ENCODE peak calls at places on chromosomes 3 and 15, in seven cellular contexts. Z is upper lobe of right lung, V is stomach, R is gastrocnemius medialis, C is Panc1, M is kidney, F is prostate gland. B is an unnamed sample. For H3K4me1, the result is how much of the 10 kb centered on the place peaks cover.

GRCh38 chr3:58029842-58030584 is 21.8 kb downstream of the FLNB start:
- DNase-seq in Z (no peak), V (no peak), R (no peak), C (no peak), M (no peak), F (no peak), B (no peak)

GRCh38 chr3:167941234-167941995 is 154.3 kb downstream of the GOLIM4 start:
- DNase-seq in Z (no peak), V (no peak), R (peak), C (no peak), M (no peak), F (no peak), B (no peak)

GRCh38 chr3:50635066-50635465 is 18.1 kb downstream of the MAPKAPK3 start:
- DNase-seq in Z (no peak), V (no peak), R (no peak), C (no peak), M (no peak), F (no peak), B (no peak)

GRCh38 chr3:71208273-71209095 is 375.0 kb downstream of the FOXP1 start:
- DNase-seq in Z (no peak), V (peak), R (no peak), C (no peak), M (no peak), F (no peak), B (no peak)

GRCh38 chr3:151818361-151818760 is 4.4 kb downstream of the AADAC start:
- DNase-seq in Z (no peak), V (no peak), R (no peak), C (no peak), M (no peak), F (no peak), B (no peak)

GRCh38 chr3:25911525-25912295 is 121.8 kb downstream of the OXSM start:
- DNase-seq in Z (no peak), V (no peak), R (no peak), C (no peak), M (no peak), F (no peak), B (no peak)

GRCh38 chr15:69400850-69401249 is 13.3 kb upstream of the KIF23 start:
- DNase-seq in Z (peak), V (no peak), R (no peak), C (no peak), M (no peak), F (no peak), B (no peak)

GRCh38 chr3:50630394-50630793 is 13.4 kb downstream of the MAPKAPK3 start:
- DNase-seq in Z (no peak), V (no peak), R (peak), C (no peak), M (no peak), F (no peak), B (no peak)

GRCh38 chr3:194905696-194906095 is 220.0 kb downstream of the FAM43A start:
- DNase-seq in Z (no peak), V (no peak), R (no peak), C (no peak), M (no peak), F (no peak), B (no peak)

GRCh38 chr15:91302588-91303439 is 202.8 kb downstream of the SV2B start:
- DNase-seq in Z (no peak), V (no peak), R (peak), C (peak), M (no peak), F (peak), B (peak)

GRCh38 chr3:185688808-185689207 is 102.7 kb downstream of the SENP2 start:
- DNase-seq in Z (no peak), V (peak), R (no peak), C (peak), M (no peak), F (no peak), B (no peak)

GRCh38 chr3:182257361-182257760 is 535.9 kb upstream of the ATP11B start:
- DNase-seq in Z (no peak), V (no peak), R (no peak), C (no peak), M (no peak), F (no peak), B (no peak)

GRCh38 chr3:80997622-80998021 is 763.8 kb downstream of the GBE1 start:
- DNase-seq in Z (no peak), V (no peak), R (no peak), C (no peak), M (no peak), F (no peak), B (no peak)

GRCh38 chr3:126982125-126982521 is 792 bp upstream of the PLXNA1 start:
- DNase-seq in Z (no peak), V (no peak), R (no peak), C (no peak), M (no peak), F (no peak), B (no peak)

GRCh38 chr3:191005790-191006189 is 143.3 kb upstream of the GMNC start:
- DNase-seq in Z (no peak), V (no peak), R (no peak), C (no peak), M (no peak), F (no peak), B (no peak)

GRCh38 chr15:78242128-78242527 is 7.8 kb upstream of the ACSBG1 start:
- DNase-seq in Z (no peak), V (no peak), R (no peak), C (no peak), M (no peak), F (no peak), B (no peak)

GRCh38 chr15:92914103-92914499 is 14.0 kb downstream of the CHD2 start:
- DNase-seq in Z (no peak), V (no peak), R (no peak), C (no peak), M (no peak), F (no peak), B (no peak)

GRCh38 chr3:132659370-132660055 is at the start of gene ACAD11:
- DNase-seq in Z (peak), V (peak), R (peak), C (peak), M (peak), F (peak), B (peak)

GRCh38 chr15:46178138-46178537 is 543.3 kb downstream of the SQOR start:
- DNase-seq in Z (no peak), V (no peak), R (no peak), C (no peak), M (no peak), F (no peak), B (no peak)

GRCh38 chr3:188796122-188796631 is 375.6 kb upstream of the TPRG1 start:
- DNase-seq in Z (no peak), V (no peak), R (no peak), C (no peak), M (no peak), F (no peak), B (no peak)

GRCh38 chr3:190385835-190386688 is 1.9 kb upstream of the CLDN16 start:
- DNase-seq in Z (no peak), V (no peak), R (no peak), C (peak), M (no peak), F (no peak), B (no peak)

GRCh38 chr15:71375934-71376333 is 260.7 kb downstream of the THSD4 start:
- DNase-seq in Z (no peak), V (no peak), R (no peak), C (no peak), M (no peak), F (no peak), B (no peak)

GRCh38 chr15:29631076-29632070 is 190.9 kb downstream of the TJP1 start:
- DNase-seq in Z (peak), V (no peak), R (no peak), C (no peak), M (no peak), F (no peak), B (no peak)

GRCh38 chr15:39624806-39625205 is 43.9 kb downstream of the THBS1 start:
- DNase-seq in Z (no peak), V (peak), R (peak), C (peak), M (peak), F (no peak), B (peak)

GRCh38 chr3:48565591-48566400 is 2.2 kb upstream of the UCN2 start:
- DNase-seq in Z (no peak), V (no peak), R (no peak), C (no peak), M (no peak), F (no peak), B (no peak)
- H3K4me1 ChIP-seq in Z (under half), V (under half), R (under half), C (under half), M (under half), F (under half), B (under half)

DNA sequence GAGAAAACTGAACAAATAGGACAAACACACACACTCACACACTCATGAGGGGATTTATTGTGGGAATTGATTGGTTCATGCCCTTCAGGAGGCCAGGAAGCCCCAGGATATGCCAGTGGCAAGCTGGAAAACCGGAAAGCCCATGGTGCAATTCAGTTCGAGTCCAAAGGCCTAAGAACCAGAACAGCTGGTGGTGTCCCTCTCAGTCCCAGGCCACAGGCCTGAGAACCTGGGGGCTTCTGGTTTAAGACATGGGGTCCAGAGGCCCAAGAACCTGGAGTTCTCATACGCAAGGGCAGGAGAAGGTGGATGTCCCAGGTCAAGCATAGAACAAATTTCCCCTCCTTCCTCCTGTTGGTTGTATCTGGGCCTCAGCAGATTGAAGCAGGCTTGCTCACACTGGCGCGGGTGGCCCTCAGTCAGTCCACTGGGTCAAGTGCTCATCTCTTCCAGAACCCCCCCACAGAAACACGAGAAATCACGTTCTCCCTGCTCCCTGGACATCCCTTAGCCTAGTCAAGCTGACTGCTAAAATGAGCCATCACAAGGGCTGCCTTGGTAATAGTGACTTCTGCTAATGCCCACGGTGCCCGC is 50.1 kb upstream of the RPL32 start:
- DNase-seq in Z (no peak), V (no peak), R (no peak), C (peak), M (peak), F (no peak), B (peak)
- H3K4me3 ChIP-seq in Z (no peak), V (peak), R (peak), C (no peak), M (peak), F (no peak), B (no peak)

GRCh38 chr3:62597481-62597880 is 224.1 kb upstream of the FEZF2 start:
- DNase-seq in Z (no peak), V (no peak), R (no peak), C (no peak), M (no peak), F (no peak), B (no peak)

GRCh38 chr3:62589078-62589477 is 215.7 kb upstream of the FEZF2 start:
- DNase-seq in Z (no peak), V (no peak), R (no peak), C (no peak), M (no peak), F (no peak), B (no peak)

GRCh38 chr3:62587579-62588031 is 214.3 kb upstream of the FEZF2 start:
- DNase-seq in Z (no peak), V (no peak), R (no peak), C (no peak), M (no peak), F (no peak), B (no peak)

GRCh38 chr3:62587169-62587568 is 213.8 kb upstream of the FEZF2 start:
- DNase-seq in Z (no peak), V (no peak), R (no peak), C (no peak), M (no peak), F (no peak), B (no peak)

DNA sequence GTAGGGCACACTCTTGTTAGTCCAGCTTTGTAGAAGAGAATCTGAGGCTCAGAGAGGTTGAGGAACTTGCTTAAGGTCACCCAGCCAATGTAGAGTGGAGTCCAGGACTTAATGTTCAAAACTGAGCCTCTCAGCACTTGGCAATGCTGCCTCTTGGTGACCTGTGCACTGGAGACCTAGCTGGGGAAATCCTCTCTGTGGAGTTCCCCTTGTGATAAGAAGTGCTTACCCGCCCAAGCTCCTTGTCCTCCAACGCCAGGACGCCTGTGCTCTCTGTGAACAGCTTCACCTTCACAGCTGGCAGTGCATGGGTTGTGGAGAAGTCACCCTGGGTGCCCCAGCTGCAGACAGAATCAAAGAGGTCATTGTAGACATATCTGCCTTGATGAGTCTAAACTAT is 219.1 kb upstream of the FEZF2 start:
- DNase-seq in Z (no peak), V (peak), R (no peak), C (no peak), M (no peak), F (no peak), B (no peak)
- H3K4me1 ChIP-seq in Z (under half), V (under half), R (under half), C (under half), M (under half), F (under half), B (under half)

GRCh38 chr15:34793071-34793470 is 2.3 kb downstream of the ACTC1 start:
- DNase-seq in Z (no peak), V (no peak), R (no peak), C (no peak), M (no peak), F (no peak), B (peak)

GRCh38 chr15:34796847-34797246 is 1.5 kb upstream of the ACTC1 start:
- DNase-seq in Z (no peak), V (no peak), R (no peak), C (no peak), M (no peak), F (no peak), B (peak)

GRCh38 chr15:34793901-34794300 is 1.4 kb downstream of the ACTC1 start:
- DNase-seq in Z (no peak), V (no peak), R (peak), C (no peak), M (no peak), F (no peak), B (no peak)

GRCh38 chr15:34794590-34795206 is 651 bp downstream of the ACTC1 start:
- DNase-seq in Z (no peak), V (no peak), R (peak), C (no peak), M (no peak), F (no peak), B (peak)

DNA sequence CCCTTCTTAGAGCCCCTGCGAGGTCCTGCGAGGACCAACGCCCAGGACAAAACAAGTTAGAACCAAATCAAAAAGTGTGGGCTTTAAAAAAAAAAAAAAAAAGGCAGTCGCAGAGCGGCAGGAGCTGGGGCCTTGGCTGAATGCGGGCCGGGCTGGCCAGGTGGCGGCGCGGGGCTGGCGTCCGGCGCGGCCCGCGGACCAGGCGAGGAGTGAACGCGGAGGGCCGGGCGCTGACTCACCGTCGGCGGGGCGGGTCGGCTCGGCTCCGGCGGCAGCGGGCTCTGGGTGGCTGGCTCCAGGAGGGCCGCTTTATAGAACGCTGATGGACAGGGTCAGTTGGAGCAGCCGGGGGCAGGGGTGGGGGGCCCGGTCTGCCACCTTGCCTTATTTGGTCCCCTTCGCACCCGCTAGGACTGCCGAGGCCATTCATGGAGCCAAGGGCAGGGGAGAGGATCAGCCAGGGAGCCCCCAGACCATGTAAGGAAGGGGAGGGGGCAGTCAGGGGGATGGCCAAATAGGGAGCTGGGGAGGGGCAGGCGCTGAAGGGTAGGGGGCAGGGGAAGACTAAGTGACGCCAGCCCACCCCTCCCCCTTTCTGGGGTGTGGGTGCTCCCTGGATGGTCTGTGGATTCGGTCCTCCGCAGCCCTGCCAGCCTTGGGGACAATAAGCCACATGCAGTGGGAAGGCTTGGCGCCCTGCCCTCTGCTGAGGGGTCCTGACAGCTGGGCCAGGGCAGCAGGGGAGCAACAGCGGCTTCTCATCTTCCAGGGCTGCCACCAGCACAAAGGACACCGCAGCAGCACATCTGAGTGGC is at the start of gene ACTC1:
- DNase-seq in Z (peak), V (peak), R (peak), C (no peak), M (peak), F (no peak), B (peak)
- H3K4me3 ChIP-seq in Z (no peak), V (peak), R (peak), C (peak), M (no peak), F (no peak), B (peak)

DNA sequence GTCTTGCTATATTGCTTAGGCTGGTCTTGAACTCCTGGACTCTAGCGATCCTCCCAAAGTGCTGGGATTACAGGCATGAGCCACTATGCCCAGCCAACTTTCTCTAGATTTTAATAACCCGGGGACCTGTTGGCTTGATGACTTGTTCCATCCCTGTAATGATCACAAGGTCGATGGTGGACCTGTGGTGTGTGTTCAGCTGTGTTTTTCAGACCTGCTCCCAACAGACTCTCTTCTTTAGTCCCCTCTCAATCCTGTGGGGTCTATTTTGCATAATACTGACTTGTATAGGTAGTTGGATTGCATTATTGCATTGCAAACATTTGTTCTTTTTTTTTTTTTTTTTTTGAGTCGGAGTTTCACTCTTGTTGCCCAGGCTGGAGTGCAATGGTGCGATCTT is 1.9 kb downstream of the MAP2K1 start:
- DNase-seq in Z (no peak), V (no peak), R (no peak), C (no peak), M (no peak), F (no peak), B (no peak)
- H3K4me1 ChIP-seq in Z (under half), V (half or more), R (under half), C (under half), M (under half), F (under half), B (under half)

DNA sequence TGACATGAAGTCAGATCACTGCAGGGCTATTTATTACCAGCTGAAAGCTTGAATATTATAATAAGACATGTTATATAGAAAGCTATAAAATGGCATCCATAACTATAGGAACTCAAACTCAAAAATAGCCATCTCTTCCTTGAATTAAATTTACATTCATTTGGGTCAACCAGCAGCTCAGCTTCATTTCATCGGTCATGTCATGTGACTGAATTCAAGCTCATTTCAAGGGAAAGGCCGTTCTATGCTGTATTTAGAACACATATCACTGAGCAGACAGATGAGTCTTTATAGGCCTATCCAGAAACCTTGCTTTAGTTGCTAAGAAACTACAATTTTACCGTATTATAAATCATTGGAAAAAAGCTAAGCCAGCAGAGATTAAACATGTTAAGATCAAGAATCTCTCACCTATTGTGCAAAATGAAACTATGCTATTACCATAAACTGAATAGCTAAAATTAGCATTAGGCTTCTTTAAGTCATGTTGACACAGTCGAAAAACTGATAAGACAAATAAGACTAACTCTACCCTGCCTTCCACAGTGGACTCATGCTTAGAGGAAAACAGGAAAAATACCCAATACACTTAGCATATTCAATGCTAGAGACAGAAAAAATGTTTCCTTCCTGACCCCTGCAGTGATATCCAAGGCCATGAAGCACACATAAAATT is 2.3 kb downstream of the NPTN start:
- DNase-seq in Z (no peak), V (no peak), R (no peak), C (no peak), M (no peak), F (no peak), B (no peak)
- H3K4me3 ChIP-seq in Z (peak), V (peak), R (peak), C (peak), M (peak), F (no peak), B (peak)

DNA sequence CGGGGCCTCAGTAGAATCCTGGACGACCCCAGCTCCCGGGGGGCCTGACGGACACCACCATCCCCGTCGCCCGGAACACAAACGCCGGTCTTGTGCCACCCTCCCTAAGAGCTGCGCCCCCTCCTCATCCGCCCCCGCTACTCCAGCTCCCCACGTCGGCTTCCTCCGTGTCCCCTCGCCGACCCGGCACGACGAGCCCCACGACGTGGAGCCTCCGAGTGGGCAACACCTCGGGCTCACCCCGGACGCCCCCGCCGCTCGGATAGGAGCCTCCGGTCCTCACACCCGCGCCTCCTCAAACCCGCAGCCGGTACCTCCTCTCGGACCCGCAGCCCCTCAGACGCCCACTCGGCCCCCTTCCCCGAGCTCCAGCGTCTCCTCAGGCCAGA is 525 bp downstream of the NPTN start:
- DNase-seq in Z (no peak), V (peak), R (peak), C (no peak), M (no peak), F (no peak), B (no peak)
- H3K4me1 ChIP-seq in Z (under half), V (half or more), R (under half), C (under half), M (under half), F (under half), B (under half)

B was measured in right cardiac atrium.